ENCODE peak calls at places on chromosomes 7 and 10, in four cellular contexts. M is SK-N-SH, F is HCT116, W is mammary epithelial cell. Q is an unnamed sample.

GRCh38 chr10:124748953-124749645 is 4.9 kb upstream of the FAM53B start:
- DNase-seq in M (no peak), F (no peak), W (no peak), Q (no peak)

GRCh38 chr10:100825325-100825875 is 80.0 kb downstream of the PAX2 start:
- DNase-seq in W (no peak), M (no peak), F (no peak), Q (no peak)

GRCh38 chr10:121886181-121886580 is 41.6 kb downstream of the ATE1 start:
- DNase-seq in F (no peak), M (no peak), W (no peak), Q (no peak)

GRCh38 chr7:47763063-47763974 is 181.4 kb upstream of the TNS3 start:
- DNase-seq in F (no peak), W (peak), M (peak), Q (no peak)

GRCh38 chr10:50846753-50847152 is 38.7 kb downstream of the A1CF start:
- DNase-seq in F (peak), M (no peak), W (peak), Q (no peak)

GRCh38 chr7:100753750-100754149 is 20.4 kb downstream of the ZAN start:
- DNase-seq in M (no peak), W (no peak), F (no peak), Q (no peak)

GRCh38 chr7:83655951-83656556 is 7.1 kb upstream of the SEMA3E start:
- DNase-seq in F (peak), M (peak), W (peak), Q (no peak)

GRCh38 chr7:4613855-4614548 is 68.1 kb upstream of the FOXK1 start:
- DNase-seq in W (peak), M (peak), F (no peak), Q (peak)

GRCh38 chr10:93722550-93722949 is 20.2 kb upstream of the FRA10AC1 start:
- DNase-seq in M (no peak), W (peak), F (no peak), Q (no peak)

GRCh38 chr10:30510184-30510931 is 76.4 kb downstream of the MAP3K8 start:
- DNase-seq in M (no peak), W (peak), F (no peak), Q (no peak)

GRCh38 chr7:124032369-124033092 is at the start of gene TMEM229A:
- DNase-seq in F (no peak), M (peak), W (peak), Q (no peak)

GRCh38 chr7:100826546-100827329 is 585 bp downstream of the EPHB4 start:
- DNase-seq in W (peak), F (no peak), M (no peak), Q (no peak)

GRCh38 chr7:116368960-116369359 is 130.6 kb upstream of the CAV2 start:
- DNase-seq in M (no peak), F (no peak), W (no peak), Q (no peak)

GRCh38 chr7:20777377-20778062 is 9.2 kb downstream of the SP8 start:
- DNase-seq in W (no peak), F (no peak), M (no peak), Q (no peak)

GRCh38 chr7:136807598-136807997 is 60.9 kb upstream of the CHRM2 start:
- DNase-seq in W (no peak), M (peak), F (no peak), Q (no peak)

GRCh38 chr7:10022957-10023356 is 950.7 kb upstream of the PHF14 start:
- DNase-seq in M (peak), W (no peak), F (peak), Q (no peak)

GRCh38 chr7:9718071-9718470 is 1255.6 kb upstream of the PHF14 start:
- DNase-seq in W (no peak), M (no peak), F (no peak), Q (no peak)

GRCh38 chr7:88927-89921 is 103.1 kb upstream of the FAM20C start:
- DNase-seq in M (no peak), F (no peak), W (peak), Q (peak)

GRCh38 chr10:118835682-118836326 is 81.0 kb upstream of the CACUL1 start:
- DNase-seq in M (peak), W (peak), F (peak), Q (peak)

GRCh38 chr7:77736991-77737390 is 40.7 kb downstream of the RSBN1L start:
- DNase-seq in W (no peak), M (no peak), F (no peak), Q (no peak)

DNA sequence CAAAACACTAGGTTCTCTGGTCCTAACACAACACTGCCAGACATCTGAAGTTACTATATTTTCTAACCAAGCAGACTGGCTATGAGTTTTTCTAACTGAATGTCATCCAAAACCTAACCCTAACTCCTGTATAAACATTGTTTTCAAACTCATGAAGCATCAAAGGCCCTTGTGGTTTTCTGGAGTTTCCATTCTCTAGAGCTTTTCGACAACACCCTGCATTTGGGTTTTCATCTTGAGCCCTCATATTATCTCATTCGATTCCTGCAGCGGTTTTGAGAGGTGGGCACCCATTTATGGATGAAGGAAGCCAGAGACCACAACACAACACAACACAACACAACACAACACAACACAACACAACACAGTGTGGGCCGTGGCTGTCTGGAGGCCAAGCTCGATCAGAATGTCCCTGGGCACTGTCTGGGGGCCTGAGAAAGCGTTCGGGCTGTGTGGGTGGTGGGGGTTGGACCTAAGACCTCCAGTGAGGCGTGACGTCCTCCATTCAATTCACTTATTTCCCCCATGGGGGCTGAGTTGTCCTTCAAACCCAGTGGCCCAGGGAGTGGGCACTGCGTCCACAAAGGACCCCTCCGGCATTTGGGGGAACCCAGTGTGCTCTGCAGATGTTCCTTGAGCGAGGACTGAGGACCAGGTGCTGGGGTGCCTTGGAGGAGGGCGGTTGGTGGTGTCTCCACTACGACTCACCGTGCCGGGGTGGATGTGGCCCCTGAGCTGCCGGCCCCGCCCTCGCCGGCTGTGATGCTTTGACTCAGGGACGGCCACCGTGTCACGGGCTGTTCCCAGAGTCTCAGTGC is 490.4 kb downstream of the DNAJB6 start:
- DNase-seq in W (no peak), M (no peak), F (no peak), Q (no peak)
- H3K27ac ChIP-seq in W (no peak), M (no peak), F (no peak), Q (no peak)

GRCh38 chr10:131422731-131423130 is 111.2 kb upstream of the TCERG1L start:
- DNase-seq in F (no peak), M (no peak), W (no peak), Q (no peak)

GRCh38 chr10:131419797-131420196 is 108.3 kb upstream of the TCERG1L start:
- DNase-seq in W (no peak), M (no peak), F (no peak), Q (no peak)

GRCh38 chr10:131418686-131419085 is 107.2 kb upstream of the TCERG1L start:
- DNase-seq in F (no peak), W (no peak), M (no peak), Q (no peak)

GRCh38 chr10:131421381-131421780 is 109.9 kb upstream of the TCERG1L start:
- DNase-seq in M (no peak), W (no peak), F (no peak), Q (no peak)

DNA sequence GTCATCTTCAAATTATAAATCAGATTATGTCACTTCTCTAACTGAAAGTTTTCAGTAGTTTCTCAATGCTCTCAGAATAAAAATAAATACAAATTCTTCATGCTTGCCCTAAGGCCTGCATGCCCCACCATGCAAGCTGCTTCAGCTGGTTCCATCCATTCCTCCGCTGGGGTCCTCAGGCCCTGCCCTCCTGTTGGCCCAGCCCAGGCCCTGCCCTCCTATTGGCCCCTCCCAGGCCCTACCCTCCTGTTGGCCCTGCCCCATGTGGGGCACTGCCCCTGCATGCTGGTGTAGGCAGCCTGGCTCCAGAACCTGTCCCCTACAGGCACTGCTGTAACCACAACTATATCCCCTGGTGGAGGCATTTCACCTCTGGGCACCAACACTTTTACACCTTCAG is 109.3 kb upstream of the TCERG1L start:
- DNase-seq in M (no peak), F (no peak), W (no peak), Q (no peak)
- H3K27ac ChIP-seq in M (no peak), F (no peak), W (no peak), Q (no peak)

GRCh38 chr7:107792364-107792763 is 10.7 kb downstream of the SLC26A3 start:
- DNase-seq in F (no peak), W (no peak), M (no peak), Q (no peak)
- H3K27ac ChIP-seq in F (no peak), W (no peak), M (no peak), Q (no peak)

DNA sequence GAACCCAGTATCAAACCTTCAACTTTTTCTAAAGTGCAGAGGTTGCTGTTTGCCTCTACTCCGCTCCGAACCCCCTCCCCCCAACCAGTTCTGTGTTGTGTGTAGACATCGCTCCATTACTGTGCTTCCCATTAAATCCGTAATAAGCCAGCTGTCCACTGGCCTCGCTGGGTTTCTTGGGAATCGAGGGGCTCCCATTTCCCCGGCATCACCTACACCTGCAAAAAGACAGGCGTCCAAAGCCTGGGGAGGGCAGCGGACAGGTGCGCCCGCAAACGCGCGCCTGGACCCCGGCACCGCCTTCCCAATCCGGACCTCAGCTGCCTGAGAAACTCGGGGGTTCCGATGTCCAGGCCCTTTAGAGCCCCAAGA is 631 bp downstream of the RTKN2 start:
- DNase-seq in F (no peak), M (peak), W (no peak), Q (no peak)
- H3K27ac ChIP-seq in F (peak), M (peak), W (peak), Q (peak)

GRCh38 chr10:80518807-80519360 is 18.8 kb upstream of the SH2D4B start:
- DNase-seq in M (no peak), F (no peak), W (no peak), Q (no peak)
- H3K27ac ChIP-seq in M (no peak), F (no peak), W (no peak), Q (no peak)

DNA sequence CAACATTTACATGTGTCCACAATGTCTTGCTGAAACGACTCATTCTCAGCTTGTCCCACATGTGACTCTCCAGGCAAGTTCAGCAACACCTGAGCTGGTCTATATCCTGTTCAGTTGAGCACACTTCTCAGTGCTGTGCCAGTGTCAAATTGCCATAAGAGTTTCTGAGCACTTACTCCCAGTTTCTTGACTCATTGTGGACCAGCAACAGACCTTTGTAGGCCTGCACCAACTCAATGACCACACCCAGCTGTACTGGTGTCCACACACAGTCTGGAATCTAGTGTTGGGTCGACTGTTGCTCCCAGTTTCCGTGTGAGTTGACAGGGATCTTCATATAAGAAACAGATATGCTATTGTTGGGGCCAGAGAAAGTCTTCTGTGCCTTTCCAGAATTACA is 88.0 kb downstream of the PTPN20 start:
- DNase-seq in W (no peak), M (no peak), F (no peak), Q (no peak)
- H3K27ac ChIP-seq in W (no peak), M (no peak), F (no peak), Q (no peak)

DNA sequence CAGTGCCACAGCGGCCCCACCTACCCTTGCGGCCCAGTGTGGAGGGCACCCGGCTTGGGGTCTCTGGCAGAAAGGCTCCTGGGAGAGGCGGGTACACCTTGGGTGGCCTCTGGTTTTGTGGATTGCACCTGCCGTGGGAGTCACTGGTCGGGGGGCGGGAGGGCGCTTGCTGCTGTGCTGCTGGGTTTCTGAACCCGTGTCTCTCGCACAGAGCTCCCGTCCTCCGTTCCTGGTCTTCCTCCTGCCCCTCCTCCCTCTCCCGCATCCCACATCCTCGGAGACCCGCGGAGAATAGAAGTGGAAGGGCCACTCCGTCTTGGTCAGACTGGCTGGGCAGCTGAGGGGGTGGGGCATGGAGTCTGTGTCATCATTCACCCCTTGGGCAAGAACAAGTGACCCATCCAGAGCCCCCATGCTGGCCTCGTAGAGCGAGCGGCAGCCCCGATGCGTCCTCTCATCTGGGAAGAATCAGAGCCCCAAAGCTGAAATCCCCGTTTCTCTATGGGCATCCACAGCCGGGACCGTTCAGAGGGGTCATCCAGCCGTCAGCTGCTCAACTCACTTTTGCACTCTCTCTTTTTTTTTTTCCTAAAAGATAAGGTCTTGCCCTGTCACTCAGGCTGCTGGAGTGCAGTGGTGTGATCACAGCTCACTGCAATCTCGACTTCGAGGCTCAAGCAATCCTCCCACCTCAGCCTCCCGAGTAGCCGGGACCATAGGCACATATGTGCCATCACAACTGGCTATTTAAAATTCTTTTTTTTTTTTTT is 4.0 kb downstream of the MAFK start:
- DNase-seq in F (no peak), W (no peak), M (no peak), Q (no peak)
- H3K27ac ChIP-seq in F (peak), W (no peak), M (no peak), Q (peak)

GRCh38 chr10:77021966-77022365 is 615.6 kb downstream of the KCNMA1 start:
- DNase-seq in F (no peak), M (no peak), W (no peak), Q (no peak)
- H3K27ac ChIP-seq in F (no peak), M (peak), W (no peak), Q (no peak)

DNA sequence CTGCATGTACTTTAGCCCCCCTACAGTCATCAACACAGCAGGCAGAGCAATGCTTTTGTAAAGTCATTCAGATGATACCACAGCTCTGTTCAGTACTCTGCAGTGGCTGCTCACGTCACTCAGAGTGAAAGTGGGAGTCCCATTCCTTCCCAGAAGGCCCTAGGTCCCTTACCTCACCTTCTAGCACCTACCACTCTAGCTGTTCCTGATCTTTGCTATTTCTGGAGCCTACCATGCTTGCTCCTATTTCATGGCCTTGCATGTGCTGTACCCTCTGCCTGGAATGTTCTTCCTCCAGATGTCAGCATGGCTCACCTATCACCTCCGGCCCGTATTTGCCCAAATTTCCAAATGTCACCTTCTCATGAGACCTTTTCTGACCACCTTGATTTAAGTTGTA is 94.3 kb upstream of the PRR15 start:
- DNase-seq in F (no peak), W (no peak), M (no peak), Q (no peak)
- H3K27ac ChIP-seq in F (no peak), W (no peak), M (no peak), Q (no peak)

GRCh38 chr10:77881636-77882035 is 44.9 kb downstream of the DLG5 start:
- DNase-seq in W (no peak), F (no peak), M (no peak), Q (no peak)

GRCh38 chr10:77879710-77880109 is 46.8 kb downstream of the DLG5 start:
- DNase-seq in M (no peak), W (no peak), F (no peak), Q (no peak)

GRCh38 chr10:77879065-77879464 is 47.5 kb downstream of the DLG5 start:
- DNase-seq in W (no peak), M (no peak), F (no peak), Q (no peak)

GRCh38 chr10:77884181-77884580 is 42.4 kb downstream of the DLG5 start:
- DNase-seq in F (no peak), W (no peak), M (no peak), Q (no peak)

GRCh38 chr10:77881222-77881621 is 45.3 kb downstream of the DLG5 start:
- DNase-seq in F (no peak), W (no peak), M (no peak), Q (no peak)
- H3K27ac ChIP-seq in F (no peak), W (no peak), M (peak), Q (no peak)

Q was measured in epithelial cell of prostate.